ENCODE peak calls at places on chromosomes 13 and 19, in nine cellular contexts. W is GOT3, K is substantia nigra, S is KBM-7, Z is lung, D is AG10803, C is H7, I is NCI-H1105, F is cardiac muscle cell. V is an unnamed sample.

GRCh38 chr19:11856568-11857264 is 8.2 kb downstream of the ZNF439 start:
- DNase-seq in W (no peak), K (no peak), S (no peak), Z (peak; percentile 49), D (no peak), C (no peak), I (no peak), F (no peak), V (no peak)

GRCh38 chr19:28737526-28737925 is 475.4 kb downstream of the UQCRFS1 start:
- DNase-seq in W (no peak), K (no peak), S (no peak), Z (no peak), D (no peak), C (no peak), I (no peak), F (no peak), V (no peak)

GRCh38 chr13:71722206-71722605 is 144.8 kb downstream of the DACH1 start:
- DNase-seq in W (no peak), K (no peak), S (no peak), Z (no peak), D (no peak), C (no peak), I (no peak), F (no peak), V (no peak)

GRCh38 chr13:20714161-20714560 is 10.7 kb downstream of the IL17D start:
- DNase-seq in W (no peak), K (no peak), S (no peak), Z (no peak), D (peak; percentile 81), C (no peak), I (no peak), F (no peak), V (no peak)

GRCh38 chr13:64884976-64885375 is 2345.2 kb downstream of the PCDH9 start:
- DNase-seq in W (no peak), K (no peak), S (no peak), Z (no peak), D (no peak), C (no peak), I (no peak), F (no peak), V (no peak)

GRCh38 chr19:40219721-40220276 is 1.6 kb upstream of the TTC9B start:
- DNase-seq in W (peak; percentile 44), K (no peak), S (peak; percentile 15), Z (no peak), D (peak; percentile 17), C (no peak), I (peak; percentile 35), F (no peak), V (peak; percentile 41)

GRCh38 chr19:4007836-4008539 is 452 bp downstream of the PIAS4 start:
- DNase-seq in W (no peak), K (no peak), S (peak; percentile 24), Z (no peak), D (no peak), C (peak; percentile 79), I (peak; percentile 17), F (peak; percentile 61), V (no peak)

GRCh38 chr13:73372691-73373627 is 314.2 kb downstream of the KLF5 start:
- DNase-seq in W (no peak), K (no peak), S (no peak), Z (no peak), D (no peak), C (no peak), I (no peak), F (no peak), V (no peak)

GRCh38 chr13:41746259-41746658 is 214.7 kb downstream of the VWA8 start:
- DNase-seq in W (no peak), K (no peak), S (no peak), Z (no peak), D (peak; percentile 77), C (no peak), I (no peak), F (no peak), V (no peak)

GRCh38 chr19:2261438-2262172 is 5.4 kb upstream of the JSRP1 start:
- DNase-seq in W (no peak), K (no peak), S (peak; percentile 52), Z (no peak), D (no peak), C (peak; percentile 83), I (no peak), F (peak; percentile 29), V (no peak)

GRCh38 chr13:82833928-82834327 is 1048.3 kb downstream of the SLITRK1 start:
- DNase-seq in W (no peak), K (no peak), S (no peak), Z (no peak), D (peak; percentile 2), C (no peak), I (no peak), F (no peak), V (no peak)

GRCh38 chr13:70108276-70108845 is at the start of gene KLHL1:
- DNase-seq in W (no peak), K (no peak), S (no peak), Z (no peak), D (no peak), C (peak; percentile 2), I (no peak), F (no peak), V (no peak)

GRCh38 chr13:110044521-110045200 is 258.3 kb upstream of the IRS2 start:
- DNase-seq in W (no peak), K (no peak), S (no peak), Z (no peak), D (peak; percentile 93), C (no peak), I (peak; percentile 82), F (no peak), V (no peak)

GRCh38 chr13:59391696-59392095 is 772.0 kb downstream of the DIAPH3 start:
- DNase-seq in W (no peak), K (no peak), S (peak; percentile 89), Z (peak; percentile 61), D (peak; percentile 73), C (peak; percentile 31), I (peak; percentile 56), F (peak; percentile 85), V (peak; percentile 0)

GRCh38 chr13:113532156-113532806 is 41.8 kb upstream of the DCUN1D2 start:
- DNase-seq in W (no peak), K (no peak), S (no peak), Z (no peak), D (no peak), C (peak; percentile 74), I (no peak), F (peak; percentile 38), V (no peak)

GRCh38 chr19:16371540-16371986 is 46.9 kb downstream of the KLF2 start:
- DNase-seq in W (no peak), K (no peak), S (peak; percentile 76), Z (peak; percentile 45), D (no peak), C (no peak), I (no peak), F (no peak), V (no peak)

GRCh38 chr13:106710267-106710666 is 142.3 kb upstream of the ARGLU1 start:
- DNase-seq in W (no peak), K (no peak), S (no peak), Z (no peak), D (no peak), C (no peak), I (no peak), F (no peak), V (no peak)

GRCh38 chr13:20392530-20392929 is 133.1 kb downstream of the CRYL1 start:
- DNase-seq in W (no peak), K (no peak), S (no peak), Z (no peak), D (no peak), C (no peak), I (no peak), F (no peak), V (no peak)

GRCh38 chr19:3125900-3126524 is 9.8 kb upstream of the GNA15 start:
- DNase-seq in W (no peak), K (no peak), S (peak; percentile 62), Z (peak; percentile 73), D (peak; percentile 30), C (peak; percentile 96), I (no peak), F (peak; percentile 61), V (no peak)

GRCh38 chr13:47337781-47338507 is 441.1 kb upstream of the HTR2A start:
- DNase-seq in W (no peak), K (no peak), S (no peak), Z (no peak), D (peak; percentile 68), C (peak; percentile 2), I (no peak), F (peak; percentile 1), V (no peak)

GRCh38 chr13:113857531-113858195 is 6.2 kb downstream of the GAS6 start:
- DNase-seq in W (no peak), K (no peak), S (no peak), Z (no peak), D (no peak), C (peak; percentile 76), I (no peak), F (no peak), V (no peak)

GRCh38 chr19:40420766-40421467 is 4.9 kb downstream of the SERTAD1 start:
- DNase-seq in W (peak; percentile 77), K (peak; percentile 79), S (peak; percentile 90), Z (peak; percentile 94), D (peak; percentile 92), C (peak; percentile 97), I (peak; percentile 71), F (peak; percentile 93), V (peak; percentile 88)

GRCh38 chr13:28475916-28476725 is 18.8 kb downstream of the FLT1 start:
- DNase-seq in W (no peak), K (no peak), S (no peak), Z (no peak), D (peak; percentile 89), C (no peak), I (no peak), F (no peak), V (no peak)

GRCh38 chr19:38386968-38387549 is 775 bp downstream of the GGN start:
- DNase-seq in W (no peak), K (no peak), S (no peak), Z (no peak), D (no peak), C (no peak), I (no peak), F (peak; percentile 13), V (no peak)

GRCh38 chr13:32025730-32026129 is 5.8 kb upstream of the FRY start:
- DNase-seq in W (no peak), K (no peak), S (no peak), Z (no peak), D (no peak), C (peak; percentile 53), I (no peak), F (no peak), V (no peak)

GRCh38 chr19:40578442-40578908 is 1.8 kb downstream of the SHKBP1 start:
- DNase-seq in W (no peak), K (no peak), S (peak; percentile 74), Z (no peak), D (no peak), C (peak; percentile 92), I (no peak), F (no peak), V (no peak)

GRCh38 chr13:21233086-21233485 is 56.6 kb downstream of the MRPL57 start:
- DNase-seq in W (no peak), K (no peak), S (no peak), Z (no peak), D (no peak), C (no peak), I (no peak), F (no peak), V (no peak)

GRCh38 chr13:78604782-78605611 is 1.6 kb upstream of the POU4F1 start:
- DNase-seq in W (no peak), K (no peak), S (peak; percentile 40), Z (no peak), D (no peak), C (peak; percentile 72), I (peak; percentile 23), F (no peak), V (peak; percentile 0)

GRCh38 chr19:50719566-50719965 is at the start of gene SHANK1:
- DNase-seq in W (no peak), K (no peak), S (no peak), Z (no peak), D (peak; percentile 18), C (peak; percentile 95), I (no peak), F (peak; percentile 43), V (no peak)

GRCh38 chr19:2461751-2462634 is 5.2 kb upstream of the LMNB2 start:
- DNase-seq in W (peak; percentile 30), K (no peak), S (no peak), Z (peak; percentile 57), D (peak; percentile 50), C (peak; percentile 94), I (peak; percentile 50), F (peak; percentile 48), V (peak; percentile 71)

GRCh38 chr19:57701625-57702024 is 7.4 kb downstream of the ZNF154 start:
- DNase-seq in W (no peak), K (no peak), S (no peak), Z (no peak), D (no peak), C (no peak), I (no peak), F (no peak), V (no peak)

V was measured in T1000.